ENCODE peak calls at places on chromosomes 6 and 20, in four cellular contexts. G, N, J and Y are unnamed samples. For H3K27me3, the result is how much of the 10 kb centered on the place peaks cover.

GRCh38 chr6:1424306-1424927 is 35.0 kb downstream of the FOXF2 start:
- DNase-seq in G (no peak), N (no peak), J (no peak), Y (peak)

GRCh38 chr20:13819885-13820645 is 35.2 kb downstream of the NDUFAF5 start:
- DNase-seq in G (no peak), N (peak), J (peak), Y (peak)

GRCh38 chr20:50381053-50381732 is 129.0 kb upstream of the PTPN1 start:
- DNase-seq in G (no peak), N (no peak), J (no peak), Y (no peak)

GRCh38 chr20:38935285-38935684 is 9.1 kb downstream of the FAM83D start:
- DNase-seq in G (no peak), N (no peak), J (no peak), Y (no peak)

GRCh38 chr6:13156381-13156780 is 172.0 kb downstream of the TBC1D7 start:
- DNase-seq in G (no peak), N (no peak), J (no peak), Y (no peak)

GRCh38 chr6:26006086-26006939 is 43.7 kb downstream of the TRIM38 start:
- DNase-seq in G (no peak), N (no peak), J (no peak), Y (peak)

GRCh38 chr6:169292340-169293124 is 38.9 kb upstream of the THBS2 start:
- DNase-seq in G (no peak), N (peak), J (no peak), Y (no peak)

GRCh38 chr6:88220493-88220892 is 54.3 kb upstream of the CNR1 start:
- DNase-seq in G (no peak), N (no peak), J (no peak), Y (peak)

GRCh38 chr20:50400705-50401045 is 109.5 kb upstream of the PTPN1 start:
- DNase-seq in G (no peak), N (no peak), J (no peak), Y (no peak)

GRCh38 chr6:69026243-69026642 is 391.2 kb downstream of the ADGRB3 start:
- DNase-seq in G (no peak), N (no peak), J (no peak), Y (no peak)

DNA sequence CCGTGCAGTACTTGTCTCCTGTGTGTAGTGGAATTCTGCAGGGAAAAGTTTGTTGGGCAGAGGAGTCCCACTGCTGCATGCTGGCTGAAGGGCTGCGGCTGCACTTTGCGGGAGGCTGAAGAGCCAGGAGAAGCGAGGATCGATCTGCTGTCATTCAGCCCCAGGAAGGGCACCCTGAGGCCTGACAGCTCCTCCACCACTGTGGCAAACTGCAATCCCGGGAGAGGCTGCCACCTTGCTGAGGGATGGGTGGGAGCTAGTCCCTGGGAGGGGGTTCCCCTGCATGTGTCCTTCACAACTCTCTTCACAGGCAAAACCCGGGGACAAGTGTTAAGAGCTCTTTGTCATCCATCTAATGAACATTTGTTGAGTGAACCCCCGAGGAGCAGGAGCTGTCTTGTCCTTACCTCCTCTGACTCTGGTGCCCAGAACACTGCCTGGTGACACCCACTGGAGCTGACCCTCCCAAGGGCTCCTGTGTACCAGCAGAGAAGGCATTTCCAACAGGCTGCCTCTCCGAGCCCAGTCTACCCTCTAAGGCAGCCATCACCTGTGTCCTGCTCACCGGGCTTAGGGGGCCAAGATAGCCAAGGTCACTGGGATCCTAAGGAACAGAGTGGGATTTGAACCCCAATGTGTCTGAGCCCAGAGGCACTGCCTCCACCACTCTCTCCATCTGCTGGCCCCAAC is 17.7 kb downstream of the PCK1 start:
- DNase-seq in G (no peak), N (no peak), J (no peak), Y (no peak)
- H3K27me3 ChIP-seq in G (under half), N (under half), J (under half), Y (under half)

GRCh38 chr6:37779902-37780628 is 39.5 kb upstream of the ZFAND3 start:
- DNase-seq in G (no peak), N (no peak), J (no peak), Y (no peak)
- H3K27me3 ChIP-seq in G (under half), N (under half), J (under half), Y (under half)

GRCh38 chr20:2357114-2357513 is 23.6 kb upstream of the TGM6 start:
- DNase-seq in G (no peak), N (no peak), J (no peak), Y (no peak)

GRCh38 chr20:2361035-2361593 is 19.6 kb upstream of the TGM6 start:
- DNase-seq in G (no peak), N (no peak), J (no peak), Y (no peak)

GRCh38 chr20:2353231-2353630 is 27.5 kb upstream of the TGM6 start:
- DNase-seq in G (no peak), N (no peak), J (no peak), Y (no peak)

GRCh38 chr20:2358006-2358405 is 22.7 kb upstream of the TGM6 start:
- DNase-seq in G (no peak), N (no peak), J (no peak), Y (no peak)
- H3K27me3 ChIP-seq in G (under half), N (under half), J (under half), Y (under half)

GRCh38 chr20:51799586-51799985 is 2.7 kb downstream of the SALL4 start:
- DNase-seq in G (no peak), N (no peak), J (no peak), Y (peak)

GRCh38 chr20:51800132-51800721 is 2.1 kb downstream of the SALL4 start:
- DNase-seq in G (peak), N (peak), J (peak), Y (peak)

GRCh38 chr20:51800769-51801219 is 1.5 kb downstream of the SALL4 start:
- DNase-seq in G (peak), N (no peak), J (no peak), Y (no peak)

GRCh38 chr20:51796332-51796731 is 6.0 kb downstream of the SALL4 start:
- DNase-seq in G (no peak), N (no peak), J (no peak), Y (no peak)

GRCh38 chr20:51797357-51798025 is 4.8 kb downstream of the SALL4 start:
- DNase-seq in G (no peak), N (no peak), J (no peak), Y (peak)
- H3K27me3 ChIP-seq in G (under half), N (under half), J (under half), Y (under half)